ENCODE peak calls at places on chromosomes 1 and 21, in five cellular contexts. E, F, H, O and P are unnamed samples. For H3K4me1, the result is how much of the 10 kb centered on the place peaks cover.

GRCh38 chr1:182600036-182600713 is 4.0 kb downstream of the RGS16 start:
- DNase-seq in E (no peak), F (no peak), H (no peak), O (no peak), P (no peak)

GRCh38 chr1:112704511-112704907 is 2.4 kb downstream of the RHOC start:
- DNase-seq in E (no peak), F (no peak), H (no peak), O (no peak), P (no peak)

GRCh38 chr1:64363616-64364015 is 106.3 kb upstream of the CACHD1 start:
- DNase-seq in E (no peak), F (no peak), H (no peak), O (no peak), P (no peak)

GRCh38 chr1:233972951-233973635 is 68.6 kb downstream of the SLC35F3 start:
- DNase-seq in E (peak), F (no peak), H (no peak), O (no peak), P (no peak)

GRCh38 chr1:116324411-116324810 is 48.6 kb upstream of the ATP1A1 start:
- DNase-seq in E (no peak), F (no peak), H (no peak), O (no peak), P (no peak)

GRCh38 chr1:93775224-93775623 is 93.6 kb upstream of the BCAR3 start:
- DNase-seq in E (peak), F (no peak), H (no peak), O (no peak), P (no peak)

GRCh38 chr1:72516826-72517225 is 234.5 kb upstream of the NEGR1 start:
- DNase-seq in E (no peak), F (no peak), H (no peak), O (no peak), P (no peak)

GRCh38 chr1:228438266-228438665 is 21.6 kb upstream of the TRIM17 start:
- DNase-seq in E (no peak), F (no peak), H (no peak), O (no peak), P (no peak)

GRCh38 chr1:198087831-198088230 is 69.0 kb upstream of the NEK7 start:
- DNase-seq in E (no peak), F (no peak), H (no peak), O (no peak), P (no peak)

GRCh38 chr1:159200759-159201158 is 3.9 kb upstream of the ACKR1 start:
- DNase-seq in E (no peak), F (no peak), H (no peak), O (no peak), P (no peak)

GRCh38 chr1:215474940-215475339 is 92.2 kb upstream of the KCTD3 start:
- DNase-seq in E (no peak), F (no peak), H (no peak), O (no peak), P (no peak)

GRCh38 chr1:8016244-8017241 is 9.6 kb downstream of the ERRFI1 start:
- DNase-seq in E (no peak), F (no peak), H (no peak), O (no peak), P (no peak)

GRCh38 chr1:39154553-39155361 is 49.7 kb upstream of the MACF1 start:
- DNase-seq in E (no peak), F (no peak), H (peak), O (no peak), P (no peak)

GRCh38 chr1:58924016-58924565 is 140.2 kb upstream of the JUN start:
- DNase-seq in E (no peak), F (no peak), H (no peak), O (no peak), P (no peak)

GRCh38 chr1:153546371-153546770 is 765 bp upstream of the S100A4 start:
- DNase-seq in E (no peak), F (peak), H (no peak), O (peak), P (no peak)

GRCh38 chr1:39795651-39796050 is 7.0 kb upstream of the BMP8B start:
- DNase-seq in E (no peak), F (no peak), H (no peak), O (no peak), P (peak)

GRCh38 chr21:37796011-37796410 is 120.2 kb downstream of the KCNJ6 start:
- DNase-seq in E (no peak), F (no peak), H (no peak), O (no peak), P (no peak)

GRCh38 chr1:19133360-19133759 is 76.7 kb downstream of the UBR4 start:
- DNase-seq in E (no peak), F (no peak), H (no peak), O (no peak), P (no peak)

GRCh38 chr1:181669209-181669608 is 185.9 kb downstream of the CACNA1E start:
- DNase-seq in E (no peak), F (no peak), H (no peak), O (no peak), P (no peak)

GRCh38 chr1:155001688-155002474 is 721 bp upstream of the ZBTB7B start:
- DNase-seq in E (peak), F (peak), H (peak), O (peak), P (peak)
- H3K4me1 ChIP-seq in E (half or more), F (under half), H (under half), O (under half), P (under half)

GRCh38 chr1:29181413-29182225 is at the start of gene SRSF4:
- DNase-seq in E (peak), F (peak), H (peak), O (peak), P (peak)
- TF ChIP-seq CTCF in E (peak), F (peak), H (peak), O (peak), P (peak)

GRCh38 chr1:219020846-219021245 is 152.8 kb upstream of the LYPLAL1 start:
- DNase-seq in E (no peak), F (no peak), H (no peak), O (no peak), P (no peak)

GRCh38 chr1:219020386-219020785 is 153.3 kb upstream of the LYPLAL1 start:
- DNase-seq in E (no peak), F (no peak), H (no peak), O (no peak), P (no peak)
- H3K4me3 ChIP-seq in E (no peak), F (no peak), H (no peak), O (no peak), P (no peak)

GRCh38 chr1:17434591-17434990 is 4.9 kb downstream of the RCC2 start:
- DNase-seq in E (no peak), F (no peak), H (no peak), O (no peak), P (no peak)
- H3K4me1 ChIP-seq in E (under half), F (under half), H (under half), O (under half), P (under half)

GRCh38 chr1:52366517-52366827 is 467 bp upstream of the CC2D1B start:
- DNase-seq in E (no peak), F (no peak), H (no peak), O (no peak), P (no peak)

GRCh38 chr1:52367272-52367671 is 1.3 kb upstream of the CC2D1B start:
- DNase-seq in E (no peak), F (no peak), H (no peak), O (no peak), P (no peak)

GRCh38 chr1:52365746-52366516 is at the start of gene CC2D1B:
- DNase-seq in E (peak), F (peak), H (peak), O (peak), P (peak)

GRCh38 chr1:52365091-52365745 is 787 bp downstream of the CC2D1B start:
- DNase-seq in E (no peak), F (peak), H (peak), O (peak), P (peak)

DNA sequence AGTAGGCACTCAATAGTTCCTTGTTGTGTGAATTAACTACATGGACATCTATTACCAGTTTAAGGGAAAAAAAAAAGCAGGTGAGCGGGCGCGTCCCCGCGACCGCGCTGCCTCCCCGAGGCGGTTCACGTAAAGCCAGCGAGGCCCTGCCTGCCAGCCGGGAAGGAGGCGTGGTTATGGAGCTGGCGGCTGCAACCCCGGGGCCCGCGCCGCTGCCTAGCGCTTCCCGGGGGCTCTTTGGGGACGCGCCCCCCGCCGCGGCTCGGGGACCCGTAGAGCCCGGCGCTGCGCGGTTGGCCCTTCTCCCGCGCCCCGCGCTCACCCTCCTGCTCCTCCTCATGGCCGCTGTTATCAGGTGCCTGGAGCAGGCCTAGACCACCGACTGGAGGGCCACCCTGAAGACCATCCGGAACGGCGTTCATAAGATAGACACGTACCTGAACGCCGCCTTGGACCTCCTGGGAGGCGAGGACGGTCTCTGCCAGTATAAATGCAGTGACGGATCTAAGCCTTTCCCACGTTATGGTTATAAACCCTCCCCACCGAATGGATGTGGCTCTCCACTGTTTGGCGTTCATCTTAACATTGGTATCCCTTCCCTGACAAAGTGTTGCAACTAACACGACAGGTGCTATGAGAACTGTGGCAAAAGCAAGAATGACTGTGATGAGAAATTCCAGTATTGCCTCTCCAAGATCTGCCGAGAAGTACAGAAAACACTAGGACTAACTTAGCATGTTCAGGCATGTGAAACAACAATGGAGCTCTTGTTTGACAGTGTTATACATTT is 2.6 kb upstream of the CC2D1B start:
- DNase-seq in E (peak), F (peak), H (peak), O (peak), P (peak)
- TF ChIP-seq CTCF in E (no peak), F (no peak), H (peak), O (no peak), P (no peak)

DNA sequence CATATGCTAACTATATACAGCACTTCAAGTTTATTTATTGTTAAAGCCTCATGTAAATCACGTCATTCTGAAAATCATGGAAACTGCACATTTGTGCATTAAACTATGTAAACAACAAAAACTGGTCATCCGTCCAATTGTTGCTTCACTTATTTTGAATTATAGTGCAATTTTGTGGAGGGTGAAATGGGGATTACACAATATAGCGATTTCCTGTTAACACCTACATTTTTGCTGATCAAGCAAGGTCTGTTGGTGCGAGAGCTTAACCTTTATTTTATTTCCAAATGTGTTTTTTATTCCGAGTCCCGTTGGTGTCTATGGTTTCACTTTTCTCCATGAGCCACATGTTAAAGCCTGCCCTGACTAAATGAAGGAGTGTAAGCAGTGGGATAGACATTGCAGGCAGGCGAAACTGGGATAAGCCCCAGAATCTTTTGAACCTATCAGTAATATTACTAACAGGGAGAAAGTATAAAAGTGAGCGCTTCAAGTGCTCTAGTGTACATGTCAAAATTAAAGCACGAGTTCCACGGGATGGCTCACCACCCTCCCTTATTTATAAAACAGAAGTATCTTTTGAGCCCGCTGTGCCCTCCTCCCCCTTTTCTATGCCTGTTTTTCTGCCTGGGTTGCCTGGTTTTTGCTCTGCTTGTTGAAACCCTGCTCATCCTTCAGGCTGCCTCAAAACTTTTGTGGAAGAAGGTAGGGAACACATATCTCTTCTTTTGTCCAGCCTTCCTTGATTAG is 120.7 kb downstream of the NFIA start:
- DNase-seq in E (no peak), F (no peak), H (peak), O (no peak), P (no peak)
- H3K4me3 ChIP-seq in E (no peak), F (no peak), H (peak), O (no peak), P (no peak)

GRCh38 chr1:212945761-212946160 is 4.6 kb upstream of the VASH2 start:
- DNase-seq in E (no peak), F (no peak), H (no peak), O (no peak), P (no peak)

GRCh38 chr1:212949771-212950170 is 570 bp upstream of the VASH2 start:
- DNase-seq in E (no peak), F (no peak), H (no peak), O (no peak), P (no peak)

GRCh38 chr1:212944209-212944901 is 6.0 kb upstream of the VASH2 start:
- DNase-seq in E (no peak), F (no peak), H (no peak), O (no peak), P (no peak)

GRCh38 chr1:212945056-212945455 is 5.3 kb upstream of the VASH2 start:
- DNase-seq in E (no peak), F (no peak), H (no peak), O (no peak), P (no peak)

DNA sequence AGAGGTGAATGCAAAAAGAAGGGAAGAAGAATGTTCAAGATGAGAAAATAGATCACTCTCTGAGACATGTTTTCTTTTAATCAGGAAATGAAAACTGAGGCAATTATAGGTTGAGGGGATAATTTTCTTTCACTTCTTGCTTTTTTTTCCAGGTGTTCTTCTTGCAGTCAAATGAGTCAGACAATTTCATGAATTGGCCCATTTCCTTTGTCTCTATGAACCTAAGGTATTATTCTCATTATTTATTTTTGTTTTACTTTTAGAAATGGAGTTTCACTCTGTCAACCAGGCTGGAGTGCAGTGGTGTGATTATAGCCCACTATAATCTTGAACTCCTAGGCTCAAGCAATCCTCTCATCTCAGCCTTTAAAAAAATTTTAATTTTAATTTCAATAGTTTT is 3.5 kb upstream of the VASH2 start:
- DNase-seq in E (no peak), F (no peak), H (no peak), O (no peak), P (no peak)
- H3K4me1 ChIP-seq in E (under half), F (under half), H (under half), O (under half), P (under half)

GRCh38 chr1:6045561-6045960 is at the start of gene KCNAB2:
- DNase-seq in E (no peak), F (no peak), H (no peak), O (no peak), P (no peak)

GRCh38 chr1:6045110-6045502 is 582 bp upstream of the KCNAB2 start:
- DNase-seq in E (no peak), F (no peak), H (no peak), O (no peak), P (no peak)

GRCh38 chr1:6049419-6049818 is 3.7 kb downstream of the KCNAB2 start:
- DNase-seq in E (no peak), F (no peak), H (no peak), O (no peak), P (no peak)

GRCh38 chr1:6051423-6051822 is 5.7 kb downstream of the KCNAB2 start:
- DNase-seq in E (no peak), F (no peak), H (no peak), O (no peak), P (no peak)

GRCh38 chr1:6048179-6048867 is 2.6 kb downstream of the KCNAB2 start:
- DNase-seq in E (no peak), F (no peak), H (no peak), O (no peak), P (no peak)
- TF ChIP-seq CTCF in E (no peak), F (no peak), H (no peak), O (no peak), P (no peak)

DNA sequence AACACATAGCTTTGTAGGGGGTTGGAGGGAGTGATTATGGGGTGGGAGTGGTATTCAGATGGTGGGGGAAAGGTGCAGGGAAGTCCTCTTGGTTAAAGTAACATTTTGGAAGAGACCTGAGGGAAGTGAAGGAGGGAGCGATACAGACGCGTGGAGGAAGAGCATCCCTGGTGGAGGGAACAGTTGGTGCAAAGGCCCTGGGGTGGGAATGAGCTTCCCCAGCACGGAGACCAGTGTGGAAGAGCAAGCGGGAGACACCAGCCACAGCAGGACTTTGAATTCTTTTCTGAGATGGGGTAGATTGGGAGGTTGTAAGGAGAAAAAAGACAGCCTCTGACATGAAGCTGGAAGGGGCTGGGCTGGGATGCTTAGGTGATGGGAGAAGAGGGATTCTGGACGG is 23.5 kb downstream of the DHRS3 start:
- DNase-seq in E (no peak), F (no peak), H (no peak), O (no peak), P (no peak)
- H3K4me3 ChIP-seq in E (no peak), F (no peak), H (no peak), O (no peak), P (no peak)

DNA sequence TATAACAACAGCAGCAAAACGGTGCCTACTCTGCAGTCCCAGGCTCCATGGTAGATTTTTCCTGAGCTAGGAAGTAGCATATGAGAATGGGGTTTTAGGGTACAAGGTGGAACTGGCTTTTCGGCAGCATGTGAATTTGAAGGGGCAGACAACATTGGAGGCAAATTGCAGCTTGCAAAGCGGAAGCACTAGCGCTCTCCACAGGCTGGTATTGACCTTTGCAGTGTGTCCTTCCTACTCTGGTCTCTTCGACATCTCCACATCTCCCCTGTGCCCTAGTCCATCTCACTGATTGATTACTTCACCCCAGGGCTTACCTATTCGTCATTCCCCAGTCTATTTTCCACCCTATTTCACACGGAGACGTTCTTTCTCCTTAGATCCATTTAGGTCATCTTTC is 13.0 kb downstream of the IGSF21 start:
- DNase-seq in E (no peak), F (no peak), H (no peak), O (no peak), P (no peak)
- H3K4me1 ChIP-seq in E (under half), F (under half), H (under half), O (under half), P (under half)